ENCODE peak calls at places on chromosomes 4 and X, in seven cellular contexts. U is bronchial epithelial cell, K is tibial artery, A is ovary, I is fibroblast of lung, R is pancreas, Q is astrocyte of the spinal cord. H is an unnamed sample.

GRCh38 chr4:112881842-112882241 is 167.6 kb upstream of the ANK2 start:
- DNase-seq in U (no peak), K (no peak), A (peak; percentile 27), I (no peak), R (no peak), Q (no peak), H (no peak)

GRCh38 chr4:58075724-58076123 is 965.5 kb upstream of the IGFBP7 start:
- DNase-seq in U (no peak), K (no peak), A (no peak), I (no peak), R (no peak), Q (no peak), H (no peak)

GRCh38 chr4:170741856-170742255 is 652.1 kb upstream of the AADAT start:
- DNase-seq in U (peak; percentile 31), K (no peak), A (no peak), I (no peak), R (no peak), Q (no peak), H (peak; percentile 8)

GRCh38 chr4:170011921-170012628 is 14.1 kb downstream of the MFAP3L start:
- DNase-seq in U (no peak), K (no peak), A (no peak), I (no peak), R (no peak), Q (no peak), H (no peak)

GRCh38 chr4:157172011-157172410 is 48.5 kb upstream of the GRIA2 start:
- DNase-seq in U (peak; percentile 18), K (no peak), A (no peak), I (peak; percentile 51), R (no peak), Q (peak; percentile 45), H (peak; percentile 44)

GRCh38 chrX:123713841-123714240 is 19.0 kb downstream of the THOC2 start:
- DNase-seq in U (no peak), K (no peak), A (no peak), I (no peak), R (no peak), Q (no peak), H (no peak)

GRCh38 chr4:3767569-3768288 is 1.5 kb downstream of the ADRA2C start:
- DNase-seq in U (peak; percentile 2), K (no peak), A (no peak), I (no peak), R (no peak), Q (peak; percentile 2), H (no peak)

GRCh38 chrX:76428243-76429130 is 977 bp downstream of the MAGEE1 start:
- DNase-seq in U (no peak), K (no peak), A (peak; percentile 21), I (no peak), R (peak; percentile 28), Q (no peak), H (no peak)

GRCh38 chr4:117376700-117377099 is 291.3 kb upstream of the TRAM1L1 start:
- DNase-seq in U (no peak), K (no peak), A (no peak), I (no peak), R (no peak), Q (no peak), H (no peak)

GRCh38 chr4:71195932-71196331 is 142.9 kb upstream of the SLC4A4 start:
- DNase-seq in U (no peak), K (no peak), A (no peak), I (peak; percentile 24), R (no peak), Q (peak; percentile 56), H (peak; percentile 17)

GRCh38 chrX:48910926-48911406 is 480 bp downstream of the SLC35A2 start:
- DNase-seq in U (no peak), K (no peak), A (no peak), I (no peak), R (no peak), Q (peak; percentile 45), H (peak; percentile 19)

GRCh38 chrX:53318766-53319353 is 37.5 kb upstream of the IQSEC2 start:
- DNase-seq in U (no peak), K (no peak), A (no peak), I (no peak), R (no peak), Q (no peak), H (no peak)

GRCh38 chrX:9492901-9493300 is 28.0 kb downstream of the TBL1X start:
- DNase-seq in U (no peak), K (no peak), A (no peak), I (no peak), R (no peak), Q (no peak), H (no peak)

GRCh38 chrX:9495496-9495895 is 30.6 kb downstream of the TBL1X start:
- DNase-seq in U (no peak), K (no peak), A (no peak), I (no peak), R (no peak), Q (no peak), H (no peak)

GRCh38 chrX:9498236-9498635 is 33.4 kb downstream of the TBL1X start:
- DNase-seq in U (peak; percentile 22), K (no peak), A (no peak), I (no peak), R (no peak), Q (no peak), H (no peak)

GRCh38 chrX:9493936-9494335 is 29.1 kb downstream of the TBL1X start:
- DNase-seq in U (no peak), K (no peak), A (no peak), I (no peak), R (no peak), Q (peak; percentile 16), H (peak; percentile 22)

GRCh38 chrX:9494806-9495205 is 29.9 kb downstream of the TBL1X start:
- DNase-seq in U (no peak), K (no peak), A (no peak), I (peak; percentile 4), R (no peak), Q (no peak), H (peak; percentile 69)
- H3K4me3 ChIP-seq in U (no peak overlapping the region), K (no peak overlapping the region), A (no peak overlapping the region), I (no peak overlapping the region), R (no peak overlapping the region), Q (no peak overlapping the region), H (no peak overlapping the region)

GRCh38 chrX:23557070-23557469 is 110.2 kb upstream of the PRDX4 start:
- DNase-seq in U (no peak), K (no peak), A (no peak), I (peak; percentile 2), R (no peak), Q (no peak), H (no peak)

GRCh38 chrX:23552289-23552688 is 115.0 kb upstream of the PRDX4 start:
- DNase-seq in U (no peak), K (no peak), A (no peak), I (no peak), R (no peak), Q (no peak), H (no peak)

GRCh38 chrX:23559975-23560374 is 107.3 kb upstream of the PRDX4 start:
- DNase-seq in U (no peak), K (no peak), A (no peak), I (no peak), R (no peak), Q (no peak), H (no peak)

DNA sequence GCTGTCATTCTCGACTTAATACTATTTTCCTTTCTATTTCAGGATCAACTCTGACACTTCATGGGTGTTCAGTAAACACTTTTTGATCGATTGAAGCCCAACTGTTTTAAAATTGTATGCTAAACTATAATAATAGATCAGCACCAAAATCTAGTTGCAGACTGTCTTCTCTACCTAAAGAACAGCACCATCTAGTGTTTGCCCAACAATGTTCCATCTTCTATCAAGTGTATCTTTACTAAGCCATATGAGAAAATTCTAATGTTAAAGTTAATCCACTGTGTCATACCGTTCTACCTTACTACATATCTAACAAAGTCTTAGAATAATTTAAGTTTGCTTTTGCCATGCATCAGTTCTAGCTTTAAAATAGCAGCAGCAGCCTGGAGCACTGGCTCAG is 113.0 kb upstream of the PRDX4 start:
- DNase-seq in U (peak; percentile 40), K (no peak), A (no peak), I (peak; percentile 76), R (no peak), Q (peak; percentile 60), H (peak; percentile 56)
- TF ChIP-seq CTCF in U (peak; percentile 34), K (peak; percentile 48), A (no peak), I (peak; percentile 26), R (peak; percentile 29), Q (peak; percentile 38), H (peak; percentile 50)

GRCh38 chr4:85368932-85369331 is 106.0 kb upstream of the ARHGAP24 start:
- DNase-seq in U (no peak), K (no peak), A (no peak), I (no peak), R (no peak), Q (no peak), H (no peak)

GRCh38 chr4:85367815-85368214 is 107.1 kb upstream of the ARHGAP24 start:
- DNase-seq in U (no peak), K (no peak), A (no peak), I (no peak), R (no peak), Q (no peak), H (no peak)

GRCh38 chr4:85370400-85371032 is 104.4 kb upstream of the ARHGAP24 start:
- DNase-seq in U (peak; percentile 51), K (no peak), A (no peak), I (peak; percentile 53), R (no peak), Q (peak; percentile 47), H (peak; percentile 63)

GRCh38 chr4:85369703-85370380 is 105.1 kb upstream of the ARHGAP24 start:
- DNase-seq in U (no peak), K (no peak), A (no peak), I (no peak), R (no peak), Q (no peak), H (no peak)

GRCh38 chr4:85368240-85368639 is 106.7 kb upstream of the ARHGAP24 start:
- DNase-seq in U (no peak), K (no peak), A (no peak), I (no peak), R (no peak), Q (no peak), H (no peak)
- H3K4me3 ChIP-seq in U (no peak overlapping the region), K (no peak overlapping the region), A (no peak overlapping the region), I (no peak overlapping the region), R (no peak overlapping the region), Q (no peak overlapping the region), H (no peak overlapping the region)

DNA sequence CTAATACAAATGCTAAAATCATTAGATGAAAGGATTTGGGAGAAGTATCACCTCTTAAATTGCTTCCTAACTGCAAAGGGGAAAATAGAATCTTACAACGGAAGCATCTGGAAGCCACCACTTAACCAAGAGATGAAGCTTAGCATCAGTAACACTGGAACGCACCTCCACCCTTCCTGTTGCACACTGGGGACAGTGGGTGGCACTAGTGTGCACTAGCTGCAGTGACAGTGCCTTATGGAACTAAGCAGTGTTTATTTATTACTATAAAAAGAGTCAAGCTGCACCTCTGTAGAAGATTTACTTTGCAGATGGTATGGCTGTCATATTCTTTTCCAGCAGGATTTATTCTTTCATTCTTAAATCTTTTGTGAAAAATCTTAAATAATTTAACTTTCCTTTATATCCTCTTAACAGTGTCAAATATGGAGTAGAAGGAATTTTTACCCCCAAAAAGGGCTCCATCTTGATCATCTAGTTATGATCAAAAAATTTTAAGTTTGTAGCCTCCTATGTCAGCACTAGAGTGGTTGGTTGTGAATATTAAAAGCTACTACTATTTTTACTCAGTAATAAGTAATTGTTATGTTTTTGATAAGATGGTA is 76.7 kb downstream of the SCD5 start:
- DNase-seq in U (peak; percentile 26), K (no peak), A (no peak), I (peak; percentile 30), R (no peak), Q (no peak), H (no peak)
- TF ChIP-seq CTCF in U (peak; percentile 47), K (no peak), A (peak; percentile 22), I (no peak), R (no peak), Q (peak; percentile 52), H (peak; percentile 22)